ENCODE peak calls at places on chromosomes 1 and 21, in seven cellular contexts. K is colonic mucosa, I is PC-9, L is neuronal stem cell, D is right atrium auricular region, P is SJSA1, M is mammary epithelial cell. G is an unnamed sample.
A peak's percentile ranks its signal among the peaks of the same experiment; 100 is the strongest.

GRCh38 chr1:205041998-205042910 is 758 bp upstream of the CNTN2 start:
- DNase-seq in P (no peak), I (no peak), K (no peak), L (no peak), M (no peak), D (no peak), G (no peak)

GRCh38 chr1:181608386-181608785 is 125.1 kb downstream of the CACNA1E start:
- DNase-seq in M (no peak), D (no peak), K (no peak), P (no peak), I (no peak), L (no peak), G (no peak)

GRCh38 chr1:246032111-246032551 is 474.9 kb downstream of the SMYD3 start:
- DNase-seq in P (no peak), M (no peak), L (no peak), D (no peak), I (no peak), K (no peak), G (no peak)

GRCh38 chr1:173190101-173190895 is 16.8 kb downstream of the TNFSF4 start:
- DNase-seq in I (peak; percentile 80), M (peak; percentile 93), L (no peak), D (peak; percentile 87), P (peak; percentile 52), K (peak; percentile 80), G (no peak)

GRCh38 chr1:165644064-165644735 is 13.2 kb downstream of the MGST3 start:
- DNase-seq in I (peak; percentile 3), P (no peak), M (peak; percentile 63), K (no peak), L (no peak), D (no peak), G (no peak)

GRCh38 chr21:33936221-33937038 is 20.8 kb upstream of the ATP5PO start:
- DNase-seq in D (no peak), K (no peak), I (no peak), P (no peak), L (no peak), M (no peak), G (no peak)

GRCh38 chr1:174995121-174995520 is 4.6 kb upstream of the CACYBP start:
- DNase-seq in P (no peak), K (no peak), L (no peak), M (no peak), D (no peak), I (no peak), G (no peak)

GRCh38 chr1:5342830-5343229 is 649.4 kb downstream of the NPHP4 start:
- DNase-seq in L (no peak), K (no peak), D (no peak), M (no peak), I (no peak), P (no peak), G (no peak)

GRCh38 chr21:42653492-42654061 is at the start of gene PDE9A:
- DNase-seq in P (no peak), D (no peak), L (peak; percentile 63), M (no peak), I (peak; percentile 20), K (peak; percentile 62), G (peak; percentile 76)

GRCh38 chr1:116722016-116722838 is 32.0 kb upstream of the CD2 start:
- DNase-seq in K (peak; percentile 61), P (no peak), L (no peak), I (no peak), D (no peak), M (peak; percentile 91), G (no peak)

GRCh38 chr1:18144062-18144461 is 36.5 kb downstream of the IGSF21 start:
- DNase-seq in L (no peak), K (no peak), P (no peak), M (no peak), D (no peak), I (no peak), G (peak; percentile 28)

GRCh38 chr1:168734946-168735345 is 5.9 kb upstream of the DPT start:
- DNase-seq in L (no peak), P (no peak), K (no peak), D (no peak), I (no peak), M (no peak), G (no peak)

GRCh38 chr1:9881838-9882249 is 28.2 kb downstream of the CTNNBIP1 start:
- DNase-seq in M (peak; percentile 85), L (no peak), I (peak; percentile 55), K (no peak), P (peak; percentile 63), D (no peak), G (no peak)

GRCh38 chr1:233544304-233544703 is 69.6 kb upstream of the KCNK1 start:
- DNase-seq in M (peak; percentile 38), D (no peak), P (no peak), L (no peak), I (no peak), K (no peak), G (no peak)

GRCh38 chr21:16084776-16085364 is 355.1 kb downstream of the USP25 start:
- DNase-seq in P (no peak), L (no peak), M (no peak), K (no peak), I (peak; percentile 1), D (peak; percentile 78), G (no peak)

GRCh38 chr1:110370827-110371226 is 20.0 kb downstream of the SLC16A4 start:
- DNase-seq in D (no peak), K (no peak), P (no peak), L (no peak), M (peak; percentile 68), I (no peak), G (no peak)

GRCh38 chr1:164902491-164902890 is 343.5 kb downstream of the PBX1 start:
- DNase-seq in P (no peak), D (no peak), I (no peak), M (no peak), K (no peak), L (no peak), G (no peak)

GRCh38 chr1:221309711-221310110 is 430.5 kb downstream of the HLX start:
- DNase-seq in P (no peak), I (no peak), D (no peak), L (no peak), K (no peak), M (no peak), G (no peak)

GRCh38 chr1:22751124-22751531 is 40.5 kb downstream of the EPHB2 start:
- DNase-seq in P (no peak), K (peak; percentile 37), D (no peak), I (peak; percentile 56), M (peak; percentile 39), L (no peak), G (no peak)

GRCh38 chr1:22749919-22750670 is 39.5 kb downstream of the EPHB2 start:
- DNase-seq in P (peak; percentile 77), M (peak; percentile 83), L (no peak), D (peak; percentile 76), K (peak; percentile 61), I (peak; percentile 50), G (no peak)

GRCh38 chr1:22749503-22749902 is 38.9 kb downstream of the EPHB2 start:
- DNase-seq in L (no peak), I (no peak), K (no peak), M (no peak), P (no peak), D (no peak), G (no peak)

GRCh38 chr1:22752339-22752738 is 41.7 kb downstream of the EPHB2 start:
- DNase-seq in I (no peak), D (no peak), L (no peak), M (no peak), K (no peak), P (no peak), G (no peak)

DNA sequence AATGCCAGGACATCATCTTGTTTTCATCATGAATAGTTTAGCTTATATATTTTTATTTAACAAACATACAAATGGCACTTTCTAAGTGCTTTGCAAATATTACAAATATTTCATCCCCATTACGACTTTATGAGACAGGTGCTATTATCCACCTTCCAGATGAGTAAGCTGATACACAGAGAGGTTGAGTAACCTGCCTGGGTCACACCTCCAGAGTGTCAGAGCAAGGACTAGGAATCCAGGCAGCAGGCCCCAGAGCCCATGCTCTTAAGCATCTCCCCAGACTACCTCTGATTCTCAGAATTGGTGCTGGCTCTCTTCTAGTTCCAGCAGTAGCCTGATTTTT is 40.0 kb downstream of the EPHB2 start:
- DNase-seq in K (no peak), M (peak; percentile 67), P (no peak), L (no peak), I (peak; percentile 16), D (no peak), G (no peak)
- H3K4me1 ChIP-seq in K (peaks cover 11% of the 10 kb centered on the region), M (peaks cover 38% of the 10 kb centered on the region), P (peaks cover 64% of the 10 kb centered on the region), L (peaks cover 7% of the 10 kb centered on the region), I (peaks cover 58% of the 10 kb centered on the region), D (peaks cover 21% of the 10 kb centered on the region), G (no peaks in the 10 kb centered on the region)

DNA sequence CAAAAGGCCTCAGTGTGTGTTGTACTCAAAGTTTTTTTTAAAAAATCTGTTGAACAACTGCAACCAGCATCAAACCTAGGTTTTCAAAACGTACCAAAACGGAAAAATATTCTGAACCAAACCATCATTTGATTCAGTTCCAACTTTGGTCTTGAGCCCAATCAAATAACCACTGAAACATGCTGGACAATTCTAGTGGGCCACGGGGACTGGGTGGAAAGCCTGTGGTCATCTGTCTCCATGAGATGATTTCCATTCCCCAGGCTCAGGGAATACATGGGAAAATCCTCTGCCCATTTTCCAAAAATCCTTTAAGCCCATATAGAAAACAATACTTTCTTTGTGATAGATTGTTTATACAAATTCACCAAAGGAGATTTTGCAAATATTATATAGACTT is 22.5 kb downstream of the ITPKB start:
- DNase-seq in I (no peak), M (no peak), L (no peak), P (no peak), K (no peak), D (no peak), G (no peak)
- H3K4me3 ChIP-seq in I (no peak overlapping the region), M (no peak overlapping the region), L (no peak overlapping the region), P (no peak overlapping the region), K (no peak overlapping the region), D (no peak overlapping the region), G (no peak overlapping the region)

GRCh38 chr1:100832676-100833469 is 61.8 kb downstream of the EXTL2 start:
- DNase-seq in I (no peak), M (no peak), P (no peak), D (no peak), L (no peak), K (no peak), G (no peak)
- H3K4me1 ChIP-seq in I (no peaks in the 10 kb centered on the region), M (peaks cover 10% of the 10 kb centered on the region), P (peaks cover 12% of the 10 kb centered on the region), D (no peaks in the 10 kb centered on the region), L (no peaks in the 10 kb centered on the region), K (no peaks in the 10 kb centered on the region), G (no peaks in the 10 kb centered on the region)

GRCh38 chr1:112446411-112446810 is 50.4 kb downstream of the CTTNBP2NL start:
- DNase-seq in M (no peak), P (no peak), D (no peak), L (no peak), K (no peak), I (no peak), G (no peak)
- H3K4me3 ChIP-seq in M (no peak overlapping the region), P (no peak overlapping the region), D (no peak overlapping the region), L (no peak overlapping the region), K (no peak overlapping the region), I (no peak overlapping the region), G (no peak overlapping the region)

GRCh38 chr1:3904006-3904842 is 4.2 kb upstream of the C1orf174 start:
- DNase-seq in K (no peak), M (no peak), L (no peak), D (no peak), P (no peak), I (no peak), G (peak; percentile 75)
- H3K4me1 ChIP-seq in K (no peaks in the 10 kb centered on the region), M (no peaks in the 10 kb centered on the region), L (peaks cover 10% of the 10 kb centered on the region), D (peaks cover 5% of the 10 kb centered on the region), P (peaks cover 4% of the 10 kb centered on the region), I (peaks cover under 1% of the 10 kb centered on the region), G (peaks cover 9% of the 10 kb centered on the region)

G was measured in spleen.